ENCODE peak calls at places on chromosomes 12 and 14, in five cellular contexts. U, P, L, N and K are unnamed samples.

GRCh38 chr12:64943686-64944085 is 119.2 kb downstream of the TBC1D30 start:
- DNase-seq in P (no peak), N (no peak), L (no peak), U (no peak), K (no peak)

GRCh38 chr14:104229621-104230041 is 91.2 kb downstream of the KIF26A start:
- DNase-seq in P (no peak), N (no peak), U (no peak), L (no peak), K (no peak)

GRCh38 chr14:106508216-106508615 is 981.8 kb downstream of the TMEM121 start:
- DNase-seq in P (no peak), L (no peak), N (no peak), U (no peak), K (peak)

GRCh38 chr12:726281-727140 is 25.9 kb upstream of the WNK1 start:
- DNase-seq in U (no peak), N (no peak), P (no peak), L (peak), K (no peak)

GRCh38 chr12:14960548-14961465 is 594 bp downstream of the ARHGDIB start:
- DNase-seq in N (no peak), U (peak), L (peak), P (no peak), K (peak)

GRCh38 chr14:75165586-75166391 is 10.6 kb downstream of the TMED10 start:
- DNase-seq in U (no peak), N (no peak), P (no peak), L (no peak), K (no peak)

GRCh38 chr14:52863339-52863700 is 71.9 kb upstream of the GNPNAT1 start:
- DNase-seq in L (no peak), U (no peak), N (no peak), P (no peak), K (no peak)

GRCh38 chr12:56574210-56574609 is 52.6 kb downstream of the RBMS2 start:
- DNase-seq in U (no peak), P (no peak), N (no peak), L (no peak), K (no peak)

GRCh38 chr14:23047042-23047634 is 5.1 kb downstream of the PSMB11 start:
- DNase-seq in U (no peak), N (no peak), L (no peak), P (no peak), K (no peak)

GRCh38 chr12:85348779-85349178 is 68.8 kb downstream of the ALX1 start:
- DNase-seq in L (no peak), N (no peak), U (no peak), P (no peak), K (no peak)

GRCh38 chr12:31029916-31030562 is 43.6 kb upstream of the DDX11 start:
- DNase-seq in U (no peak), L (no peak), N (no peak), P (no peak), K (peak)